ENCODE peak calls at places on chromosomes 4 and X, in seven cellular contexts. R is NCI-H1105, S is fibroblast of pulmonary artery, M is fibroblast of mammary gland, D is bronchial epithelial cell, N is EH, X is neural crest cell. H is an unnamed sample.

GRCh38 chrX:24203072-24203808 is 53.7 kb downstream of the ZFX start:
- DNase-seq in M (no peak), D (no peak), R (no peak), X (no peak), N (no peak), S (no peak), H (no peak)

GRCh38 chr4:108926058-108926457 is 163.2 kb upstream of the ETNPPL start:
- DNase-seq in D (no peak), X (no peak), S (peak; percentile 35), R (no peak), N (peak; percentile 40), M (peak; percentile 76), H (no peak)

GRCh38 chr4:149029056-149029651 is 586.9 kb upstream of the NR3C2 start:
- DNase-seq in S (no peak), X (no peak), R (no peak), M (peak; percentile 0), D (peak; percentile 59), N (no peak), H (peak; percentile 21)

GRCh38 chrX:55342533-55343501 is 78.1 kb upstream of the PAGE3 start:
- DNase-seq in X (no peak), R (peak; percentile 34), M (peak; percentile 2), N (peak; percentile 23), D (peak; percentile 82), S (peak; percentile 22), H (peak; percentile 8)

GRCh38 chr4:85028910-85029309 is 62.4 kb upstream of the WDFY3 start:
- DNase-seq in R (no peak), S (peak; percentile 70), M (peak; percentile 94), D (no peak), N (peak; percentile 46), X (no peak), H (peak; percentile 52)

GRCh38 chr4:140903522-140903928 is 147.3 kb upstream of the TBC1D9 start:
- DNase-seq in X (no peak), D (no peak), S (no peak), N (no peak), R (no peak), M (no peak), H (no peak)

GRCh38 chrX:114889454-114889853 is 128.0 kb downstream of the IL13RA2 start:
- DNase-seq in N (no peak), X (no peak), S (no peak), R (no peak), D (no peak), M (no peak), H (no peak)

GRCh38 chr4:20997886-20998285 is 297.6 kb downstream of the PACRGL start:
- DNase-seq in D (no peak), X (no peak), M (no peak), S (no peak), R (no peak), N (no peak), H (no peak)

GRCh38 chr4:14269824-14270223 is 642.3 kb upstream of the BOD1L1 start:
- DNase-seq in X (no peak), N (no peak), R (no peak), S (no peak), M (no peak), D (no peak), H (no peak)

GRCh38 chrX:149871940-149872339 is 9.0 kb upstream of the MAGEA8 start:
- DNase-seq in X (no peak), M (peak; percentile 0), N (peak; percentile 8), D (peak; percentile 29), S (peak; percentile 4), R (no peak), H (peak; percentile 32)

GRCh38 chr4:80073362-80074008 is 456 bp upstream of the ANTXR2 start:
- DNase-seq in N (no peak), M (no peak), D (no peak), X (no peak), R (no peak), S (no peak), H (no peak)

GRCh38 chrX:120476714-120477113 is 7.6 kb upstream of the LAMP2 start:
- DNase-seq in R (no peak), D (no peak), M (no peak), N (no peak), S (no peak), X (no peak), H (no peak)

GRCh38 chr4:168409089-168409801 is 71.0 kb downstream of the DDX60L start:
- DNase-seq in M (peak; percentile 59), R (no peak), D (peak; percentile 27), S (peak; percentile 40), N (peak; percentile 82), X (no peak), H (peak; percentile 57)

GRCh38 chr4:23333946-23334878 is 555.6 kb downstream of the PPARGC1A start:
- DNase-seq in D (peak; percentile 95), R (peak; percentile 31), S (peak; percentile 96), N (peak; percentile 22), M (peak; percentile 84), X (no peak), H (peak; percentile 97)

GRCh38 chr4:186807131-186807530 is 83.5 kb upstream of the FAT1 start:
- DNase-seq in X (no peak), D (no peak), S (no peak), N (peak; percentile 59), R (no peak), M (peak; percentile 25), H (no peak)

GRCh38 chr4:152965614-152966013 is 29.5 kb downstream of the FHDC1 start:
- DNase-seq in X (no peak), M (peak; percentile 18), D (no peak), S (no peak), N (no peak), R (no peak), H (no peak)

GRCh38 chr4:112517067-112517588 is 1.1 kb upstream of the NEUROG2 start:
- DNase-seq in X (peak; percentile 19), M (no peak), R (no peak), S (no peak), D (no peak), N (no peak), H (no peak)

GRCh38 chr4:123304151-123305021 is 92.2 kb upstream of the SPRY1 start:
- DNase-seq in S (no peak), N (no peak), R (no peak), M (no peak), D (no peak), X (peak; percentile 36), H (no peak)

GRCh38 chr4:73698217-73698616 is 42.2 kb upstream of the CXCL8 start:
- DNase-seq in N (no peak), D (peak; percentile 93), X (no peak), R (no peak), M (peak; percentile 54), S (peak; percentile 81), H (no peak)